ENCODE peak calls at places on chromosome 17, in ten cellular contexts. P, O, X, Q, N, J, S, R, M and D are unnamed samples.

GRCh38 chr17:76493505-76494167 is 7.6 kb downstream of the RHBDF2 start:
- DNase-seq in P (no peak), O (no peak), X (no peak), Q (no peak), N (no peak), J (peak), S (no peak), R (no peak), M (no peak), D (no peak)

GRCh38 chr17:30720013-30720471 is 104.5 kb downstream of the CRLF3 start:
- DNase-seq in P (peak), O (peak), X (no peak), Q (no peak), N (no peak), J (peak), S (no peak), R (peak), M (peak), D (no peak)

GRCh38 chr17:27591986-27592385 is 39.0 kb upstream of the LGALS9 start:
- DNase-seq in P (no peak), O (no peak), X (no peak), Q (no peak), N (no peak), J (no peak), S (no peak), R (no peak), M (no peak), D (no peak)

GRCh38 chr17:47961406-47961805 is 3.7 kb upstream of the PRR15L start:
- DNase-seq in P (no peak), O (no peak), X (no peak), Q (no peak), N (no peak), J (no peak), S (no peak), R (no peak), M (no peak), D (no peak)

GRCh38 chr17:40075216-40076100 is 12.7 kb downstream of the THRA start:
- DNase-seq in P (peak), O (no peak), X (no peak), Q (peak), N (peak), J (peak), S (peak), R (peak), M (peak), D (no peak)

GRCh38 chr17:68623811-68624210 is 22.6 kb upstream of the FAM20A start:
- DNase-seq in P (no peak), O (no peak), X (no peak), Q (no peak), N (no peak), J (no peak), S (no peak), R (no peak), M (no peak), D (no peak)

GRCh38 chr17:66975614-66976378 is 11.3 kb downstream of the CACNG4 start:
- DNase-seq in P (no peak), O (no peak), X (peak), Q (peak), N (no peak), J (no peak), S (no peak), R (peak), M (peak), D (no peak)

GRCh38 chr17:65270932-65271700 is 133.9 kb downstream of the RGS9 start:
- DNase-seq in P (no peak), O (no peak), X (no peak), Q (no peak), N (no peak), J (no peak), S (no peak), R (no peak), M (no peak), D (no peak)

GRCh38 chr17:77957215-77957868 is 1.2 kb upstream of the TNRC6C start:
- DNase-seq in P (no peak), O (no peak), X (peak), Q (peak), N (no peak), J (no peak), S (no peak), R (no peak), M (no peak), D (no peak)

GRCh38 chr17:40343126-40344119 is 21.1 kb downstream of the GJD3 start:
- DNase-seq in P (no peak), O (no peak), X (no peak), Q (no peak), N (no peak), J (no peak), S (no peak), R (peak), M (no peak), D (no peak)

GRCh38 chr17:28999216-28999615 is 6.6 kb downstream of the SEZ6 start:
- DNase-seq in P (no peak), O (no peak), X (no peak), Q (no peak), N (no peak), J (no peak), S (no peak), R (no peak), M (no peak), D (no peak)

GRCh38 chr17:80264048-80264792 is 3.6 kb downstream of the RNF213 start:
- DNase-seq in P (no peak), O (no peak), X (no peak), Q (no peak), N (no peak), J (no peak), S (no peak), R (no peak), M (no peak), D (no peak)

GRCh38 chr17:65364408-65364807 is 197.0 kb downstream of the AXIN2 start:
- DNase-seq in P (no peak), O (no peak), X (no peak), Q (no peak), N (no peak), J (no peak), S (no peak), R (no peak), M (no peak), D (no peak)

GRCh38 chr17:79127534-79128135 is 53.0 kb downstream of the ENGASE start:
- DNase-seq in P (no peak), O (no peak), X (no peak), Q (no peak), N (no peak), J (no peak), S (no peak), R (no peak), M (no peak), D (no peak)

GRCh38 chr17:18093616-18094408 is 6.1 kb downstream of the DRG2 start:
- DNase-seq in P (no peak), O (no peak), X (peak), Q (peak), N (no peak), J (no peak), S (no peak), R (peak), M (peak), D (peak)

GRCh38 chr17:41639492-41640473 is 15.4 kb upstream of the KRT17 start:
- DNase-seq in P (no peak), O (no peak), X (no peak), Q (no peak), N (no peak), J (no peak), S (no peak), R (no peak), M (no peak), D (no peak)

GRCh38 chr17:66654341-66654740 is 180.6 kb upstream of the CACNG5 start:
- DNase-seq in P (no peak), O (no peak), X (no peak), Q (no peak), N (no peak), J (no peak), S (no peak), R (no peak), M (no peak), D (no peak)

GRCh38 chr17:56994009-56994792 is 16.3 kb downstream of the SCPEP1 start:
- DNase-seq in P (no peak), O (no peak), X (no peak), Q (no peak), N (no peak), J (no peak), S (no peak), R (no peak), M (no peak), D (peak)

GRCh38 chr17:30345527-30346075 is 11.7 kb upstream of the TMIGD1 start:
- DNase-seq in P (no peak), O (no peak), X (no peak), Q (no peak), N (peak), J (no peak), S (no peak), R (no peak), M (no peak), D (no peak)

GRCh38 chr17:68981288-68981687 is 26.1 kb upstream of the ABCA8 start:
- DNase-seq in P (peak), O (no peak), X (no peak), Q (no peak), N (peak), J (peak), S (no peak), R (no peak), M (no peak), D (no peak)

GRCh38 chr17:19554393-19554792 is 20.7 kb downstream of the SLC47A1 start:
- DNase-seq in P (no peak), O (no peak), X (no peak), Q (no peak), N (no peak), J (no peak), S (no peak), R (no peak), M (no peak), D (no peak)

GRCh38 chr17:28701987-28702751 is 9.5 kb downstream of the PROCA1 start:
- DNase-seq in P (no peak), O (no peak), X (no peak), Q (no peak), N (no peak), J (no peak), S (no peak), R (no peak), M (no peak), D (no peak)

GRCh38 chr17:68089881-68090280 is 54.3 kb downstream of the KPNA2 start:
- DNase-seq in P (no peak), O (no peak), X (peak), Q (peak), N (no peak), J (no peak), S (no peak), R (peak), M (no peak), D (no peak)

GRCh38 chr17:81246343-81246670 is 7.2 kb downstream of the NDUFAF8 start:
- DNase-seq in P (no peak), O (no peak), X (no peak), Q (no peak), N (no peak), J (no peak), S (no peak), R (no peak), M (no peak), D (no peak)

GRCh38 chr17:47220531-47220999 is 11.4 kb downstream of the MYL4 start:
- DNase-seq in P (no peak), O (peak), X (no peak), Q (no peak), N (no peak), J (no peak), S (no peak), R (no peak), M (no peak), D (no peak)

GRCh38 chr17:78694805-78695531 is 87.1 kb downstream of the CYTH1 start:
- DNase-seq in P (no peak), O (no peak), X (no peak), Q (no peak), N (no peak), J (no peak), S (no peak), R (no peak), M (no peak), D (no peak)

GRCh38 chr17:53607475-53607874 is 215.3 kb upstream of the KIF2B start:
- DNase-seq in P (no peak), O (no peak), X (no peak), Q (peak), N (no peak), J (no peak), S (no peak), R (no peak), M (peak), D (no peak)

GRCh38 chr17:57662644-57663308 is 82.3 kb downstream of the CCDC182 start:
- DNase-seq in P (peak), O (peak), X (peak), Q (peak), N (peak), J (peak), S (peak), R (peak), M (peak), D (peak)

GRCh38 chr17:81142301-81143199 is 22.8 kb upstream of the PVALEF start:
- DNase-seq in P (peak), O (no peak), X (peak), Q (peak), N (peak), J (peak), S (peak), R (peak), M (peak), D (no peak)

GRCh38 chr17:19354123-19354522 is 8.4 kb downstream of the B9D1 start:
- DNase-seq in P (no peak), O (no peak), X (no peak), Q (no peak), N (no peak), J (no peak), S (no peak), R (no peak), M (no peak), D (no peak)

GRCh38 chr17:18160128-18160856 is 23.3 kb upstream of the ALKBH5 start:
- DNase-seq in P (no peak), O (no peak), X (no peak), Q (no peak), N (no peak), J (no peak), S (no peak), R (no peak), M (no peak), D (no peak)

GRCh38 chr17:29677139-29677834 is 54.6 kb upstream of the CORO6 start:
- DNase-seq in P (peak), O (no peak), X (no peak), Q (no peak), N (no peak), J (peak), S (no peak), R (peak), M (no peak), D (no peak)

GRCh38 chr17:71740866-71741265 is 380.0 kb upstream of the SOX9 start:
- DNase-seq in P (no peak), O (no peak), X (no peak), Q (no peak), N (no peak), J (no peak), S (no peak), R (no peak), M (no peak), D (no peak)

GRCh38 chr17:74923538-74924249 is 379 bp upstream of the OTOP2 start:
- DNase-seq in P (peak), O (no peak), X (peak), Q (peak), N (peak), J (no peak), S (peak), R (peak), M (peak), D (no peak)

GRCh38 chr17:74921769-74922168 is 1.3 kb downstream of the USH1G start:
- DNase-seq in P (no peak), O (no peak), X (no peak), Q (no peak), N (no peak), J (no peak), S (no peak), R (no peak), M (peak), D (no peak)

GRCh38 chr17:74924250-74924948 is at the start of gene OTOP2:
- DNase-seq in P (no peak), O (no peak), X (no peak), Q (no peak), N (no peak), J (peak), S (no peak), R (peak), M (no peak), D (no peak)

GRCh38 chr17:74922172-74922571 is 883 bp downstream of the USH1G start:
- DNase-seq in P (no peak), O (no peak), X (no peak), Q (no peak), N (no peak), J (no peak), S (no peak), R (no peak), M (peak), D (no peak)

DNA sequence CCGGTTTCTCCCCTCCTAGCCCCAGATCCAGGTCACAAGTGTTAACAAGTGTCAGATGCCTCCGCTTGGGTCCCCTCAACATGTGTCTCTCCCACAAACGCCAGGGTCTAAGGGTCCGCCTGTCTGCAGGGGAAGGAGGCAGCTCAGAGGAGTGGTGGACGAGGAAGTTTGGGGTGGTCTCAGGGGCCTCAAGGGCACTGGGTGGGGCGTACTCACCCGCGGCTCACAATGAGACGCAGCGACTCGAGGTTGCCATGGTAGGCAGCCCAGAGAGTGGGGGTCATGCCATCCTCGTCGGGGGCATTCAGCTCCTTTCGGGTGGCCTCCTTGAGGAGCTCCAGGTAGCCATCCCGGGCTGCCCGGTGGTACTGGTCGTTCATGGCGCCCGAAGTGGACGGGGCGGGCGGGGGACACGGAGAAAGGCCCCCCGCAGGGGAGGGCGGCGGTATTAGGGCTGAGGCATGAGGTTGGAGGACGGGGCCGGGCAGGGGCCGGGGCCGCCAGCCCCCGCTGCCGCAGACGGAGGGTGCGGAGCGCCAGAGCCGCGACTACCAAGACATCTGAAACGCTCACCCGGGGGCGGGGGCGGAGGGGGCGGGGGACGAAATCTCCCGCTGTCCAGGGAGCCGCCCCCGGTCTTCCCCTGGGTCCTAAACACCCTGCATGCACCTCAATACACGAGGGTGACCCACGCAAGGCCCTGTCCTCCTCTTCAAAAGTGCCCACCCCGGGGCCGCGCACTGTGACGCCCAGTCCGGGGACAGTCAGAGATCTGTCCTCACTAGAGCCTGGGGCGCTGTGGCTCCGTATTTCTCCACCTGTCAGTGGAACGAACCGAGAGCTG is at the start of gene USH1G:
- DNase-seq in P (no peak), O (no peak), X (no peak), Q (no peak), N (no peak), J (no peak), S (no peak), R (no peak), M (peak), D (no peak)
- H3K27ac ChIP-seq in P (no peak), O (no peak), X (peak), Q (no peak), N (no peak), J (no peak), S (no peak), R (no peak), M (no peak), D (no peak)

GRCh38 chr17:82835766-82836512 is 3.9 kb downstream of the ZNF750 start:
- DNase-seq in P (no peak), O (no peak), X (no peak), Q (no peak), N (no peak), J (no peak), S (no peak), R (no peak), M (no peak), D (peak)
- H3K27ac ChIP-seq in P (no peak), O (peak), X (no peak), Q (no peak), N (no peak), J (no peak), S (no peak), R (peak), M (no peak), D (peak)

GRCh38 chr17:4150106-4150505 is 7.1 kb downstream of the CYB5D2 start:
- DNase-seq in P (no peak), O (no peak), X (no peak), Q (peak), N (no peak), J (no peak), S (no peak), R (no peak), M (no peak), D (no peak)

GRCh38 chr17:4148611-4149308 is 5.8 kb downstream of the CYB5D2 start:
- DNase-seq in P (no peak), O (no peak), X (no peak), Q (no peak), N (no peak), J (no peak), S (no peak), R (no peak), M (no peak), D (no peak)

GRCh38 chr17:4143563-4144410 is 790 bp downstream of the CYB5D2 start:
- DNase-seq in P (peak), O (peak), X (peak), Q (peak), N (peak), J (peak), S (peak), R (peak), M (peak), D (peak)

GRCh38 chr17:4144411-4144747 is 1.4 kb downstream of the CYB5D2 start:
- DNase-seq in P (no peak), O (no peak), X (no peak), Q (no peak), N (no peak), J (no peak), S (no peak), R (no peak), M (no peak), D (no peak)

DNA sequence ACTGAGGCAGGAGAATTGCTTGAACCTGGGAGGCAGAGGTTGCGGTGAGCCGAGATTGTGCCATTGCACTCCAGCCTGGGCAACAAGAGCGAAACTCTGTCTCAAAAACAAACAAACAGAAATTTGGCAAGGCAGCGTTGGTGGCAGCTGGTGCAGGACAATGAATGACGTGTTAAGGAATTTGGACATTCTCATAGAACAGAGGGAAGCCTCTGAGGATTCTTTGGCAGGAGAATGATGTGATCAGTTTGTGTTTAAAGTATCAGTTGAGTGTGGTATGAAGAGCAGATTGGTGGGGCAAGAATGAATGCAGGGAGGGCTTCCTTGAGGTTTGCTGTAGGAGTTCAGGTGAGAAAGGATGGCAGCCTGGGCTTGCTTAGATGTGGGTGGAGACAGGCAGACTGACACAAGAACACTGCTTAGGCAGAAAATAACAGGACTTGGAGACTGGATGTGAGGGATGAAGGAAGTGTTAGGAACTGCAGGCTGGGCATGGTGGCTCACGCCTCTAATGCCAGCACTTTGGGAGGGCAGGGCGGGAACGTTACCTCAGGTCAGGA is 4.8 kb downstream of the CYB5D2 start:
- DNase-seq in P (no peak), O (no peak), X (no peak), Q (no peak), N (no peak), J (no peak), S (no peak), R (no peak), M (no peak), D (no peak)
- H3K27ac ChIP-seq in P (no peak), O (no peak), X (no peak), Q (no peak), N (no peak), J (no peak), S (no peak), R (no peak), M (no peak), D (no peak)

DNA sequence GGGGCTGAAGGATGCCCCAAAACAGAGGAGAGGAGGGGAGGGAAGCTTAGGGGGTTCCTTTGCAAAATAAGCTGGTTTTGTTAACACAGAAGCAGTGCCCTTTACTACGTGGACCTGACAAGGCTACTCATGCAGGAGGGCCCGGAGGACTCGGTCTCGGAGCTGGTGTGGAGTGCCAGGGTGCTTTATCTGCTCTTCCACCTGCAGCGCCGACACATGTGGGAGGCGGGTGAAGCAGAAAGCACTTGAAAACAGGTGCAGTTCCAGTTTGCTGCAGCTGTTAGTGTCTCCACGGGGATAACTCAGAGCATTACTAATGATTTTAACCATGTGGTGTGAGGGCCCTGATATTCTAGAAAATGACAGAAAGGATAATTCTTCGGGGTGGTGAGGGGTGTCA is 35.0 kb upstream of the MNT start:
- DNase-seq in P (no peak), O (no peak), X (no peak), Q (no peak), N (peak), J (no peak), S (no peak), R (no peak), M (no peak), D (no peak)
- H3K27ac ChIP-seq in P (no peak), O (no peak), X (no peak), Q (no peak), N (peak), J (no peak), S (no peak), R (no peak), M (no peak), D (no peak)